ENCODE peak calls at places on chromosomes 3 and 15, in nine cellular contexts. Y is NCI-H1092 treated with DMSO at 0.1 percent for 48 hours; M is cardiac muscle cell; Z is activated naive CD4-positive, alpha-beta T cell treated with anti-CD3 and anti-CD28 coated beads, Interleukin-2, amount 10 ng/mL, durations not matched to agents 7 days and 5 days; J is NCI-H2081; T is MCF 10A; X is Right ventricle myocardium inferior; W is mucosa of gallbladder; N is GM12865. L is an unnamed sample.

GRCh38 chr15:66498501-66499386 is 1.2 kb upstream of the SNAPC5 start:
- DNase-seq in Z (no peak), N (peak), M (peak), Y (no peak), J (peak), T (no peak), X (no peak), W (no peak), L (peak)

GRCh38 chr15:40197434-40197833 is 36.6 kb downstream of the BUB1B start:
- DNase-seq in Z (no peak), T (no peak), N (no peak), J (no peak), Y (no peak), X (no peak), M (no peak), W (no peak), L (no peak)

GRCh38 chr3:138800248-138800647 is 34.5 kb downstream of the PIK3CB start:
- DNase-seq in W (no peak), N (no peak), M (no peak), Z (no peak), T (no peak), J (no peak), Y (no peak), X (no peak), L (no peak)

GRCh38 chr3:192928720-192929119 is 11.1 kb upstream of the MB21D2 start:
- DNase-seq in X (no peak), N (no peak), T (no peak), W (peak), Z (no peak), M (no peak), Y (peak), J (peak), L (no peak)

GRCh38 chr3:145936986-145937385 is 224.0 kb downstream of the PLOD2 start:
- DNase-seq in W (no peak), M (no peak), T (peak), X (no peak), J (no peak), N (no peak), Z (no peak), Y (no peak), L (no peak)

GRCh38 chr3:90092994-90093393 is 985.6 kb downstream of the EPHA3 start:
- DNase-seq in T (peak), Z (no peak), M (peak), W (no peak), Y (peak), X (no peak), J (peak), N (peak), L (no peak)

GRCh38 chr3:15148614-15149013 is 49.7 kb upstream of the RBSN start:
- DNase-seq in X (no peak), N (peak), W (peak), Y (no peak), M (peak), T (peak), Z (no peak), J (no peak), L (no peak)

GRCh38 chr3:162525052-162525451 is 1028.4 kb downstream of the OTOL1 start:
- DNase-seq in T (peak), Z (no peak), W (peak), J (no peak), X (no peak), Y (no peak), N (no peak), M (no peak), L (no peak)

GRCh38 chr3:128353361-128353965 is 113.2 kb downstream of the DNAJB8 start:
- DNase-seq in W (no peak), X (no peak), Z (no peak), N (no peak), Y (no peak), T (no peak), J (no peak), M (no peak), L (no peak)

GRCh38 chr3:24184528-24185176 is 239.6 kb downstream of the NR1D2 start:
- DNase-seq in Z (no peak), M (no peak), X (no peak), J (no peak), W (no peak), Y (no peak), N (no peak), T (no peak), L (no peak)

L was measured in NCI-H2227 treated with DMSO at 0.1 percent for 48 hours.